ENCODE peak calls at places on chromosomes 6 and 20, in four cellular contexts. One of them, this sample, is unnamed. For H3K4me1, the result is how much of the 10 kb centered on the place peaks cover.

GRCh38 chr20:34773726-34774125 is 51.7 kb downstream of the NCOA6 start:
- DNase-seq in tibial artery: no peak
- DNase-seq in IMR-90: no peak
- DNase-seq in heart left ventricle: no peak
- DNase-seq in this sample: no peak

GRCh38 chr6:25889877-25890853 is 16.1 kb upstream of the SLC17A3 start:
- DNase-seq in heart left ventricle: no peak
- DNase-seq in IMR-90: peak
- DNase-seq in tibial artery: no peak
- DNase-seq in this sample: peak

GRCh38 chr6:169321546-169321945 is 67.9 kb upstream of the THBS2 start:
- DNase-seq in heart left ventricle: no peak
- DNase-seq in tibial artery: no peak
- DNase-seq in IMR-90: no peak
- DNase-seq in this sample: no peak

GRCh38 chr6:18091382-18091781 is 31.1 kb downstream of the NHLRC1 start:
- DNase-seq in heart left ventricle: no peak
- DNase-seq in IMR-90: no peak
- DNase-seq in tibial artery: no peak
- DNase-seq in this sample: no peak

GRCh38 chr20:56257604-56258003 is 9.1 kb downstream of the MC3R start:
- DNase-seq in heart left ventricle: no peak
- DNase-seq in IMR-90: no peak
- DNase-seq in tibial artery: no peak
- DNase-seq in this sample: no peak

GRCh38 chr6:53932502-53932901 is 137.7 kb downstream of the LRRC1 start:
- DNase-seq in IMR-90: no peak
- DNase-seq in tibial artery: no peak
- DNase-seq in heart left ventricle: no peak
- DNase-seq in this sample: no peak

GRCh38 chr6:158789115-158789917 is 29.9 kb downstream of the EZR start:
- DNase-seq in heart left ventricle: no peak
- DNase-seq in tibial artery: no peak
- DNase-seq in IMR-90: no peak
- DNase-seq in this sample: no peak

GRCh38 chr20:32010096-32010495 is at the start of gene CCM2L:
- DNase-seq in tibial artery: no peak
- DNase-seq in heart left ventricle: no peak
- DNase-seq in IMR-90: no peak
- DNase-seq in this sample: no peak

GRCh38 chr6:154319231-154319858 is 37.3 kb downstream of the IPCEF1 start:
- DNase-seq in tibial artery: no peak
- DNase-seq in IMR-90: peak
- DNase-seq in heart left ventricle: no peak
- DNase-seq in this sample: peak

GRCh38 chr6:31734703-31735500 is 1.4 kb downstream of the CLIC1 start:
- DNase-seq in heart left ventricle: peak
- DNase-seq in tibial artery: peak
- DNase-seq in IMR-90: peak
- DNase-seq in this sample: peak

GRCh38 chr6:64293298-64293697 is 657.7 kb downstream of the PHF3 start:
- DNase-seq in tibial artery: no peak
- DNase-seq in IMR-90: peak
- DNase-seq in heart left ventricle: no peak
- DNase-seq in this sample: no peak

GRCh38 chr6:111573892-111574800 is 31.5 kb downstream of the TRAF3IP2 start:
- DNase-seq in tibial artery: no peak
- DNase-seq in heart left ventricle: no peak
- DNase-seq in IMR-90: peak
- DNase-seq in this sample: peak

GRCh38 chr20:36808317-36809257 is 35.0 kb upstream of the DSN1 start:
- DNase-seq in heart left ventricle: peak
- DNase-seq in IMR-90: peak
- DNase-seq in tibial artery: no peak
- DNase-seq in this sample: peak

GRCh38 chr6:107753778-107754177 is 70.3 kb downstream of the SCML4 start:
- DNase-seq in heart left ventricle: no peak
- DNase-seq in IMR-90: no peak
- DNase-seq in tibial artery: no peak
- DNase-seq in this sample: no peak

GRCh38 chr20:44211177-44212039 is 837 bp upstream of the OSER1 start:
- DNase-seq in heart left ventricle: no peak
- DNase-seq in IMR-90: peak
- DNase-seq in tibial artery: peak
- DNase-seq in this sample: peak

GRCh38 chr6:153048631-153049030 is 46.1 kb upstream of the MTRF1L start:
- DNase-seq in heart left ventricle: no peak
- DNase-seq in tibial artery: no peak
- DNase-seq in IMR-90: no peak
- DNase-seq in this sample: no peak

GRCh38 chr20:38196592-38196991 is 31.5 kb upstream of the TGM2 start:
- DNase-seq in heart left ventricle: peak
- DNase-seq in tibial artery: peak
- DNase-seq in IMR-90: peak
- DNase-seq in this sample: no peak

GRCh38 chr6:63573140-63573898 is 1.0 kb downstream of the LOC128125822 start:
- DNase-seq in tibial artery: peak
- DNase-seq in IMR-90: peak
- DNase-seq in heart left ventricle: peak
- DNase-seq in this sample: peak

GRCh38 chr6:142015011-142015410 is 117.7 kb upstream of the GJE1 start:
- DNase-seq in heart left ventricle: no peak
- DNase-seq in IMR-90: no peak
- DNase-seq in tibial artery: no peak
- DNase-seq in this sample: no peak

GRCh38 chr6:25852756-25853155 is 20.9 kb upstream of the SLC17A1 start:
- DNase-seq in IMR-90: no peak
- DNase-seq in heart left ventricle: no peak
- DNase-seq in tibial artery: no peak
- DNase-seq in this sample: no peak

GRCh38 chr6:127100510-127101140 is 17.8 kb upstream of the RSPO3 start:
- DNase-seq in heart left ventricle: no peak
- DNase-seq in IMR-90: peak
- DNase-seq in tibial artery: no peak
- DNase-seq in this sample: no peak

GRCh38 chr6:170108890-170109587 is 181.8 kb downstream of the DLL1 start:
- DNase-seq in IMR-90: no peak
- DNase-seq in tibial artery: peak
- DNase-seq in heart left ventricle: peak
- DNase-seq in this sample: no peak

GRCh38 chr6:166999145-166999844 is at the start of gene CEP43:
- DNase-seq in tibial artery: peak
- DNase-seq in heart left ventricle: peak
- DNase-seq in IMR-90: peak
- DNase-seq in this sample: peak

GRCh38 chr6:111973897-111974639 is 79.8 kb upstream of the CCN6 start:
- DNase-seq in tibial artery: no peak
- DNase-seq in heart left ventricle: no peak
- DNase-seq in IMR-90: peak
- DNase-seq in this sample: no peak

GRCh38 chr6:36920546-36920945 is 34.0 kb upstream of the PI16 start:
- DNase-seq in tibial artery: no peak
- DNase-seq in IMR-90: peak
- DNase-seq in heart left ventricle: no peak
- DNase-seq in this sample: no peak

GRCh38 chr6:36916159-36916558 is 30.4 kb downstream of the C6orf89 start:
- DNase-seq in IMR-90: peak
- DNase-seq in tibial artery: no peak
- DNase-seq in heart left ventricle: no peak
- DNase-seq in this sample: no peak

GRCh38 chr6:36915599-36915998 is 29.8 kb downstream of the C6orf89 start:
- DNase-seq in heart left ventricle: no peak
- DNase-seq in IMR-90: no peak
- DNase-seq in tibial artery: no peak
- DNase-seq in this sample: no peak

GRCh38 chr6:36920049-36920448 is 34.3 kb downstream of the C6orf89 start:
- DNase-seq in tibial artery: no peak
- DNase-seq in IMR-90: no peak
- DNase-seq in heart left ventricle: no peak
- DNase-seq in this sample: no peak

GRCh38 chr6:36917541-36918193 is 31.9 kb downstream of the C6orf89 start:
- DNase-seq in tibial artery: peak
- DNase-seq in IMR-90: peak
- DNase-seq in heart left ventricle: no peak
- DNase-seq in this sample: no peak
- H3K4me1 ChIP-seq in tibial artery: under half
- H3K4me1 ChIP-seq in IMR-90: under half
- H3K4me1 ChIP-seq in heart left ventricle: under half
- H3K4me1 ChIP-seq in this sample: under half

DNA sequence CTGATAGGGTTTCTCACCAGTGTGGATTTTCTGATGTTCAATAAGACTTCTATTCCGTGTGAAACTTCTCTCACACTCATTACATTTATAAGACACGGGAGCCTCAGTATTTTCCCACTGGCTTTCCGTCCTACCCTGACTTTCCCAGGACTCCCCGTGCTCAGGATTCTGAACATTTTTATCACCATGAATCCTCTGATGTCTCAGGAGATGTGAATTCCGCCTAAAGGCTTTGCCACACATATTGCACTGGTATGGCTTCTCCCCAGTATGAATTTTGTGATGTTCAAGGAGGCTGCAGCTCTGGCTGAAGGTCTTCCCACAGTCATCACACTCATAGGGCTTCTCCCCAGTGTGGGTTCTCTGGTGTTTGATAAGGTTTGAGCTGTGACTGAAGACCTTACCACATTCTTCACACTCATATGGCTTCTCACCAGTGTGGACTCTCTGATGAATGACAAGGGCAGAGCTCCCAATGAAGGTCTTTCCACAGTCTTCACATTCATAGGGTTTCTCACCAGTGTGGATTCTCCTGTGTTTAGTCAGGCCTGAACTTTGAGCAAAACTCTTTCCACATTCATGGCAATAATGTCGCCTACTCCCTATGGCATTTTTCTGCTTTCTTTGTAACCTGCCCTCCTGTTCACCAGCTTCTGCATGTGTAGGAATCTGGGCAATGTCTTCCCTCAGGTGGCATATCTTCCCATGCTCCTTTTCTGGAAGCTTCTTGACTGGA is 6.7 kb downstream of the ZKSCAN4 start:
- DNase-seq in tibial artery: no peak
- DNase-seq in heart left ventricle: no peak
- DNase-seq in IMR-90: no peak
- DNase-seq in this sample: no peak
- H3K4me1 ChIP-seq in tibial artery: under half
- H3K4me1 ChIP-seq in heart left ventricle: under half
- H3K4me1 ChIP-seq in IMR-90: under half
- H3K4me1 ChIP-seq in this sample: under half

GRCh38 chr6:52741872-52742271 is 21.4 kb downstream of the GSTA2 start:
- DNase-seq in heart left ventricle: no peak
- DNase-seq in tibial artery: no peak
- DNase-seq in IMR-90: no peak
- DNase-seq in this sample: no peak
- H3K4me1 ChIP-seq in heart left ventricle: under half
- H3K4me1 ChIP-seq in tibial artery: under half
- H3K4me1 ChIP-seq in IMR-90: under half
- H3K4me1 ChIP-seq in this sample: under half

GRCh38 chr6:93391982-93392381 is 27.4 kb downstream of the EPHA7 start:
- DNase-seq in heart left ventricle: no peak
- DNase-seq in IMR-90: no peak
- DNase-seq in tibial artery: no peak
- DNase-seq in this sample: no peak
- H3K4me1 ChIP-seq in heart left ventricle: under half
- H3K4me1 ChIP-seq in IMR-90: under half
- H3K4me1 ChIP-seq in tibial artery: under half
- H3K4me1 ChIP-seq in this sample: half or more